ENCODE peak calls at places on chromosomes 2 and 18, in ten cellular contexts. One of them, this sample, is unnamed.

GRCh38 chr2:142857247-142858154 is 20.0 kb upstream of the KYNU start:
- DNase-seq in cardiac muscle cell: peak; percentile 52
- DNase-seq in endodermal cell: no peak
- DNase-seq in uterus: no peak
- DNase-seq in neural progenitor cell: no peak
- DNase-seq in lung: no peak
- DNase-seq in heart left ventricle: no peak
- DNase-seq in gastrocnemius medialis: no peak
- DNase-seq in upper lobe of right lung: no peak
- DNase-seq in ovary: no peak
- DNase-seq in this sample: no peak

GRCh38 chr2:166180951-166181812 is 53.4 kb upstream of the SCN1A start:
- DNase-seq in cardiac muscle cell: peak; percentile 61
- DNase-seq in endodermal cell: peak; percentile 88
- DNase-seq in uterus: no peak
- DNase-seq in neural progenitor cell: peak; percentile 64
- DNase-seq in lung: peak; percentile 55
- DNase-seq in heart left ventricle: no peak
- DNase-seq in gastrocnemius medialis: no peak
- DNase-seq in upper lobe of right lung: peak; percentile 65
- DNase-seq in ovary: no peak
- DNase-seq in this sample: peak; percentile 66

GRCh38 chr2:5691659-5692529 is at the start of gene SOX11:
- DNase-seq in cardiac muscle cell: peak; percentile 70
- DNase-seq in endodermal cell: peak; percentile 97
- DNase-seq in uterus: no peak
- DNase-seq in neural progenitor cell: peak; percentile 97
- DNase-seq in lung: no peak
- DNase-seq in heart left ventricle: peak; percentile 57
- DNase-seq in gastrocnemius medialis: no peak
- DNase-seq in upper lobe of right lung: no peak
- DNase-seq in ovary: no peak
- DNase-seq in this sample: peak; percentile 94

GRCh38 chr18:55878224-55878623 is 290.2 kb upstream of the TCF4 start:
- DNase-seq in cardiac muscle cell: peak; percentile 29
- DNase-seq in endodermal cell: no peak
- DNase-seq in uterus: no peak
- DNase-seq in neural progenitor cell: no peak
- DNase-seq in lung: no peak
- DNase-seq in heart left ventricle: no peak
- DNase-seq in gastrocnemius medialis: no peak
- DNase-seq in upper lobe of right lung: no peak
- DNase-seq in ovary: no peak
- DNase-seq in this sample: peak; percentile 32

GRCh38 chr2:221500501-221501209 is 71.4 kb downstream of the EPHA4 start:
- DNase-seq in cardiac muscle cell: no peak
- DNase-seq in endodermal cell: no peak
- DNase-seq in uterus: no peak
- DNase-seq in neural progenitor cell: no peak
- DNase-seq in lung: no peak
- DNase-seq in heart left ventricle: no peak
- DNase-seq in gastrocnemius medialis: no peak
- DNase-seq in upper lobe of right lung: no peak
- DNase-seq in ovary: no peak
- DNase-seq in this sample: no peak

GRCh38 chr2:198697218-198697617 is 760.5 kb downstream of the SATB2 start:
- DNase-seq in cardiac muscle cell: no peak
- DNase-seq in endodermal cell: no peak
- DNase-seq in uterus: no peak
- DNase-seq in neural progenitor cell: no peak
- DNase-seq in lung: no peak
- DNase-seq in heart left ventricle: no peak
- DNase-seq in gastrocnemius medialis: no peak
- DNase-seq in upper lobe of right lung: no peak
- DNase-seq in ovary: no peak
- DNase-seq in this sample: no peak

GRCh38 chr18:48844271-48844670 is 106.5 kb downstream of the SMAD7 start:
- DNase-seq in cardiac muscle cell: no peak
- DNase-seq in endodermal cell: no peak
- DNase-seq in uterus: no peak
- DNase-seq in neural progenitor cell: no peak
- DNase-seq in lung: no peak
- DNase-seq in heart left ventricle: no peak
- DNase-seq in gastrocnemius medialis: no peak
- DNase-seq in upper lobe of right lung: peak; percentile 46
- DNase-seq in ovary: peak; percentile 12
- DNase-seq in this sample: no peak

GRCh38 chr2:219650426-219651248 is 23.2 kb downstream of the SLC4A3 start:
- DNase-seq in cardiac muscle cell: peak; percentile 43
- DNase-seq in endodermal cell: peak; percentile 43
- DNase-seq in uterus: no peak
- DNase-seq in neural progenitor cell: no peak
- DNase-seq in lung: no peak
- DNase-seq in heart left ventricle: no peak
- DNase-seq in gastrocnemius medialis: no peak
- DNase-seq in upper lobe of right lung: no peak
- DNase-seq in ovary: no peak
- DNase-seq in this sample: no peak

DNA sequence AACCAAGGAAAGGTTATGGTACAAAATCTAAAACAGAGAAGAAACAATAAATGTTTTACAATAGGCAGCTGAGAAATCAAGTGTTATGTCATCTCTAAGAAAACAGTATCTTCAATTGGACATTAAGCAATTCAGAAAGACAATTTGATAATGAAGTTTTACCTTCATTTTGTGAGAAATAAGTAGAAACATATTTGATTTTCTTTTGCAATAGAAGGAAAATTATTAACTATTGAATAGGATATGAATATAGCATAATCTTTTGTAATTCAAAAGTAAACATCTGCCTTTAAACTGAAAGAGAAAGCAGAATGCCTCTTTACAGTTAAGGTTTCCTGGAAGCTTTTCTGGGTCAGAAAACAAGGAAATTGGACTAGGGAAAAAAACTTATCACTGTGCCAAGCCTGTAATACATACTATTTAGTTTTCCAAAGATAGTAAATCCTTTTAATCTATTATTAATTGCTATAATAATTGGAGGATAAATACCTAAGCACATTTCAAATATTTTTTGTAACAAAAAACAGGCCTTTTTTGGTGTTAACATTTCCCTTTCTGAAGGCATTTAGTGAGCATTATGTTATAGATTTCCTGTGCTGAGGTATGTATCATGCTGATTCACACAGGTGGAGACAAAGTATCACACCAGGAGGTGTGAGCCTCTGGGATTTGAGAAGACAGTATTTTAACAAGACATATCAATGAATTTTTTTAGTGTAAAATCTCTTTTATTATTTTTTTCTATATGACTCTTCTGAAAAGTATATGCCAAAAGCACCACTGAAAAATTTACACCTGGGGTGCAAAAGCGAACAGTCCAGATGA is 947.0 kb upstream of the CDH2 start:
- DNase-seq in cardiac muscle cell: peak; percentile 23
- DNase-seq in endodermal cell: no peak
- DNase-seq in uterus: no peak
- DNase-seq in neural progenitor cell: no peak
- DNase-seq in lung: no peak
- DNase-seq in heart left ventricle: no peak
- DNase-seq in gastrocnemius medialis: no peak
- DNase-seq in upper lobe of right lung: no peak
- DNase-seq in ovary: no peak
- DNase-seq in this sample: no peak
- H3K27ac ChIP-seq in cardiac muscle cell: no peak overlapping the region
- H3K27ac ChIP-seq in endodermal cell: no peak overlapping the region
- H3K27ac ChIP-seq in uterus: no peak overlapping the region
- H3K27ac ChIP-seq in neural progenitor cell: no peak overlapping the region
- H3K27ac ChIP-seq in lung: no peak overlapping the region
- H3K27ac ChIP-seq in heart left ventricle: no peak overlapping the region
- H3K27ac ChIP-seq in gastrocnemius medialis: no peak overlapping the region
- H3K27ac ChIP-seq in upper lobe of right lung: no peak overlapping the region
- H3K27ac ChIP-seq in ovary: no peak overlapping the region
- H3K27ac ChIP-seq in this sample: no peak overlapping the region

DNA sequence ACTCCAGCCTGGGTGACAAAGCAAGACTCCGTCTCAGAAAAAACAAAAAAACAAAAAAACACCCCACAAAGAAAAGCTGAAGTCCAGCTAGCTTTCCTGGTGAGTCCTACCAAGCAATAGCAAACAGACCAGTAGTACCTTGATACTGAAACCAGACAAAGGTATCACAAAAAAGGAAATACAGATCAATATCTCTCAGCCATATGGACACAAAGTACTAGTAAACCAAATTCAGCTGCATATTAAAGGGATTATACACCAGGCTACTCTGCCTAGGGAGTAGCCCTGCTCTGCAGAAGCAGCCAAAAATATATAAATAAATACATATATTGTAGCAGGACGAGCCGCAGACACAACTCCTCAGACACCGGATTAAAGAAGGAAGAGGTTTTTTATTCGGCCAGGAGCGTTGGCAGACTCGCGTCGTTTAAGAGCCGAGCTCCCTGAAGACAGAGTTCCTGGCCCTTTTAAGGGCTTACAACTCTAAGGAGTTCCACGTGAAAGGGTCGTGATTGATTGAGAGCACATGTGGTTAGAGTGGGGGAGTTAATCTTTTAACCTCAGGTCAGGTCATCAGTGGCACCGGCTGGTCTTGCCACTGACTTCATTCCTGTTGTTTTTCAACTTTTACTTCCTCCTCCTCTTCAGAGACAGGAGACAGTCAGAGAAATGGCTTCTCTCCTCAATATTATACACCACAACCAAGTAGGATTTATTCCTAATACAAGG is 38.4 kb upstream of the DTNB start:
- DNase-seq in cardiac muscle cell: no peak
- DNase-seq in endodermal cell: no peak
- DNase-seq in uterus: no peak
- DNase-seq in neural progenitor cell: peak; percentile 31
- DNase-seq in lung: no peak
- DNase-seq in heart left ventricle: no peak
- DNase-seq in gastrocnemius medialis: no peak
- DNase-seq in upper lobe of right lung: peak; percentile 40
- DNase-seq in ovary: no peak
- DNase-seq in this sample: no peak
- H3K4me3 ChIP-seq in cardiac muscle cell: no peak overlapping the region
- H3K4me3 ChIP-seq in endodermal cell: no peak overlapping the region
- H3K4me3 ChIP-seq in uterus: no peak overlapping the region
- H3K4me3 ChIP-seq in neural progenitor cell: no peak overlapping the region
- H3K4me3 ChIP-seq in lung: no peak overlapping the region
- H3K4me3 ChIP-seq in heart left ventricle: no peak overlapping the region
- H3K4me3 ChIP-seq in gastrocnemius medialis: no peak overlapping the region
- H3K4me3 ChIP-seq in upper lobe of right lung: peak overlapping the region; percentile 28
- H3K4me3 ChIP-seq in ovary: no peak overlapping the region
- H3K4me3 ChIP-seq in this sample: no peak overlapping the region

DNA sequence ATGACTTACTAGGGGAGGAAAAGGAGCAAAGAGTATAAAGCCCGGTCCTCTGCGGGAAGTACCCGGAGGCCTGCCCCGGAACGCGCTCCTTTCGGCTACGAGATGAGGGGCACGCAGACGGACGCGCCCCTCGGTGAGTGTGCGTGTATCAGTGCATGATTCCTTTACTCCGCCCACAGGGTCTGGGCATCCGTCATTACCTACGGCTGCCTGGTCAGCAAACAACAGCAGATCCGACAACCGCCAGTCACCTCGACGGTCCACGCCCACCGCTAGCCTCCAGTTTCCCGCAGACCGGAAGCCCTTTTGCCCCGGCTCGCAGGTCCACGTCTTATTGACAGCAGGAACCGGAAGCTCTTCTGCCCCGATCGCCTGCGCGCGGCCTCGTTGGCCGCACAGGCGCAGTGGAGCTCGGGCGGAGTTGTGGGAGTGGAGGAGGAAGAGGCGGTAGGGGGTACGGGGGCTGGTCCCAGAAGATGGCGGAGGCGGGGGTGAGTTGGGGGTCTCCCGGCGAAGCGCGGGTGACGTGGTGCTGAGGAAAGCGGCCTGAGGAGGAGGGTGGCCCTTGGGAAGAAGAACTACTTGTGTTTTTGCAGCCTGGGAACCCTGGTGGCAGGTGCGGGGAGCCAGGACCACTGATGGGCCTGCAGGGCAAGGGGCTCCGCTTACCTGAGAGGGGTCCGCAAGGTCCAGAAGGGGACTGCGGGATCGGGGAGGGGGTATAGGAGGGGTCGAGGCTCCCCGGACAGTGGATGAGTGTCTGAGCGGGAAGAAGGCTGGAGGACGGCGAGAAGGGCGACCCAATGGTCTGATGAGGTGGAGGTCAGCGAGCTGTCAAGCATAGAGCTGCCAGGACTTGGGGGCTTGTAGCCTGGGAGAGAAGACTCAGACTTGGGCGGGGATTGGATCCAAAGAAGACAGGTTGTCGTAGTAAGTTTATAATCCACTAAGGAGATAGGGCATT is at the start of gene INSIG2:
- DNase-seq in cardiac muscle cell: peak; percentile 96
- DNase-seq in endodermal cell: peak; percentile 99
- DNase-seq in uterus: peak; percentile 88
- DNase-seq in neural progenitor cell: peak; percentile 99
- DNase-seq in lung: peak; percentile 97
- DNase-seq in heart left ventricle: peak; percentile 92
- DNase-seq in gastrocnemius medialis: peak; percentile 90
- DNase-seq in upper lobe of right lung: peak; percentile 98
- DNase-seq in ovary: peak; percentile 91
- DNase-seq in this sample: peak; percentile 96
- TF ChIP-seq CTCF in cardiac muscle cell: no peak
- TF ChIP-seq CTCF in endodermal cell: peak; percentile 49
- TF ChIP-seq CTCF in uterus: peak; percentile 7
- TF ChIP-seq CTCF in neural progenitor cell: no peak
- TF ChIP-seq CTCF in lung: no peak
- TF ChIP-seq CTCF in heart left ventricle: no peak
- TF ChIP-seq CTCF in gastrocnemius medialis: no peak
- TF ChIP-seq CTCF in upper lobe of right lung: no peak
- TF ChIP-seq CTCF in ovary: no peak
- TF ChIP-seq CTCF in this sample: peak; percentile 35

GRCh38 chr18:12031836-12032235 is 50.5 kb downstream of the IMPA2 start:
- DNase-seq in cardiac muscle cell: peak; percentile 32
- DNase-seq in endodermal cell: no peak
- DNase-seq in uterus: peak; percentile 61
- DNase-seq in neural progenitor cell: no peak
- DNase-seq in lung: no peak
- DNase-seq in heart left ventricle: peak; percentile 54
- DNase-seq in gastrocnemius medialis: peak; percentile 47
- DNase-seq in upper lobe of right lung: no peak
- DNase-seq in ovary: peak; percentile 81
- DNase-seq in this sample: peak; percentile 57
- H3K27ac ChIP-seq in cardiac muscle cell: no peak overlapping the region
- H3K27ac ChIP-seq in endodermal cell: no peak overlapping the region
- H3K27ac ChIP-seq in uterus: peak overlapping the region; percentile 37
- H3K27ac ChIP-seq in neural progenitor cell: no peak overlapping the region
- H3K27ac ChIP-seq in lung: no peak overlapping the region
- H3K27ac ChIP-seq in heart left ventricle: no peak overlapping the region
- H3K27ac ChIP-seq in gastrocnemius medialis: peak overlapping the region; percentile 42
- H3K27ac ChIP-seq in upper lobe of right lung: no peak overlapping the region
- H3K27ac ChIP-seq in ovary: peak overlapping the region; percentile 17
- H3K27ac ChIP-seq in this sample: no peak overlapping the region

DNA sequence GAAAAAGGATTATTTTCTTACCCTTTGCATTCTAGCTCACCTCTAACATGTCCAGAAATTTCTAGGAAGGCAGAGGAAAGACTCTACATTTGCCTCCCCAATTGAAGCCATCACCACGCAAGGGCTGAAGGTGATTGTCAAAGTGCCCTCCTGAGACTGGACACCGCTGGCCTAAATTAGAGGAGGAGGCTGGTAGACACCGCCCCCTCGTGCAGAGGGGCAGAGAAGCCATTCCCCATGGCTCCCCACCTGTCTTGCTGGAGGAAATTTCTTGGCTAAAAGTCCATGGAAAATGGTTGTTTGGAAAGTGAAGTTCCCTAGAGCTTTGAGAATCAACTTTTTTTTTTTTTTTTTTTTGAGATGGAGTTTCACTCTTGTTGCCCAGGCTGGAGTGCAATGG is 31.3 kb upstream of the CREB1 start:
- DNase-seq in cardiac muscle cell: no peak
- DNase-seq in endodermal cell: peak; percentile 55
- DNase-seq in uterus: no peak
- DNase-seq in neural progenitor cell: no peak
- DNase-seq in lung: no peak
- DNase-seq in heart left ventricle: no peak
- DNase-seq in gastrocnemius medialis: no peak
- DNase-seq in upper lobe of right lung: no peak
- DNase-seq in ovary: no peak
- DNase-seq in this sample: no peak
- H3K4me3 ChIP-seq in cardiac muscle cell: no peak overlapping the region
- H3K4me3 ChIP-seq in endodermal cell: no peak overlapping the region
- H3K4me3 ChIP-seq in uterus: no peak overlapping the region
- H3K4me3 ChIP-seq in neural progenitor cell: no peak overlapping the region
- H3K4me3 ChIP-seq in lung: no peak overlapping the region
- H3K4me3 ChIP-seq in heart left ventricle: no peak overlapping the region
- H3K4me3 ChIP-seq in gastrocnemius medialis: no peak overlapping the region
- H3K4me3 ChIP-seq in upper lobe of right lung: no peak overlapping the region
- H3K4me3 ChIP-seq in ovary: no peak overlapping the region
- H3K4me3 ChIP-seq in this sample: no peak overlapping the region

This sample was measured in brain microvascular endothelial cell.